ENCODE peak calls at places on chromosomes 5 and 9, in six cellular contexts. P is K562, L is HepG2, N is IMR-90, M is SK-N-SH, Y is GM12878. C is an unnamed sample.

GRCh38 chr5:137649228-137649890 is 86.5 kb downstream of the KLHL3 start:
- DNase-seq in P (no peak), L (no peak), N (peak; percentile 60), M (no peak), Y (no peak), C (no peak)

GRCh38 chr5:68641211-68641610 is 425.7 kb downstream of the PIK3R1 start:
- DNase-seq in P (no peak), L (no peak), N (no peak), M (no peak), Y (no peak), C (no peak)

GRCh38 chr5:115813719-115814118 is 2.7 kb downstream of the CDO1 start:
- DNase-seq in P (no peak), L (no peak), N (no peak), M (no peak), Y (no peak), C (no peak)

GRCh38 chr9:111803924-111804323 is 9.2 kb upstream of the SHOC1 start:
- DNase-seq in P (no peak), L (no peak), N (no peak), M (no peak), Y (no peak), C (no peak)

GRCh38 chr5:2754621-2755370 is 3.3 kb upstream of the IRX2 start:
- DNase-seq in P (no peak), L (no peak), N (no peak), M (peak; percentile 38), Y (no peak), C (no peak)

GRCh38 chr5:125409496-125410351 is 663.3 kb upstream of the ZNF608 start:
- DNase-seq in P (no peak), L (no peak), N (peak; percentile 7), M (no peak), Y (no peak), C (no peak)

GRCh38 chr5:95743877-95744276 is 12.7 kb downstream of the RHOBTB3 start:
- DNase-seq in P (no peak), L (no peak), N (no peak), M (no peak), Y (no peak), C (no peak)

GRCh38 chr9:2132484-2133082 is 117.4 kb downstream of the SMARCA2 start:
- DNase-seq in P (no peak), L (no peak), N (peak; percentile 54), M (peak; percentile 44), Y (no peak), C (no peak)

GRCh38 chr9:33473216-33473615 is 508 bp downstream of the NOL6 start:
- DNase-seq in P (peak; percentile 4), L (no peak), N (no peak), M (peak; percentile 21), Y (no peak), C (no peak)

GRCh38 chr5:83839788-83840187 is 119.1 kb upstream of the HAPLN1 start:
- DNase-seq in P (no peak), L (no peak), N (no peak), M (no peak), Y (no peak), C (no peak)

GRCh38 chr5:83837261-83837894 is 116.7 kb upstream of the HAPLN1 start:
- DNase-seq in P (no peak), L (no peak), N (no peak), M (no peak), Y (no peak), C (no peak)

GRCh38 chr5:83831834-83832233 is 111.2 kb upstream of the HAPLN1 start:
- DNase-seq in P (no peak), L (no peak), N (no peak), M (no peak), Y (no peak), C (no peak)

GRCh38 chr5:83839256-83839655 is 118.6 kb upstream of the HAPLN1 start:
- DNase-seq in P (no peak), L (no peak), N (no peak), M (no peak), Y (no peak), C (no peak)

GRCh38 chr5:83834306-83834705 is 113.7 kb upstream of the HAPLN1 start:
- DNase-seq in P (no peak), L (no peak), N (no peak), M (no peak), Y (no peak), C (no peak)
- TF ChIP-seq USF2 in P (no peak), L (no peak), N (no peak), M (no peak), Y (no peak), C (no peak)

GRCh38 chr5:90689064-90689463 is 130.5 kb downstream of the ADGRV1 start:
- DNase-seq in P (peak; percentile 37), L (no peak), N (no peak), M (no peak), Y (no peak), C (no peak)
- H3K36me3 ChIP-seq in P (peaks cover 58% of the 10 kb centered on the region), L (no peaks in the 10 kb centered on the region), N (no peaks in the 10 kb centered on the region), M (no peaks in the 10 kb centered on the region), Y (no peaks in the 10 kb centered on the region), C (peaks cover 30% of the 10 kb centered on the region)

GRCh38 chr5:1110260-1110929 is 1.5 kb downstream of the SLC12A7 start:
- DNase-seq in P (no peak), L (no peak), N (no peak), M (no peak), Y (no peak), C (no peak)
- H3K4me1 ChIP-seq in P (peaks cover 19% of the 10 kb centered on the region), L (peaks cover 65% of the 10 kb centered on the region), N (peaks cover 4% of the 10 kb centered on the region), M (peaks cover 2% of the 10 kb centered on the region), Y (no peaks in the 10 kb centered on the region), C (peaks cover 44% of the 10 kb centered on the region)

DNA sequence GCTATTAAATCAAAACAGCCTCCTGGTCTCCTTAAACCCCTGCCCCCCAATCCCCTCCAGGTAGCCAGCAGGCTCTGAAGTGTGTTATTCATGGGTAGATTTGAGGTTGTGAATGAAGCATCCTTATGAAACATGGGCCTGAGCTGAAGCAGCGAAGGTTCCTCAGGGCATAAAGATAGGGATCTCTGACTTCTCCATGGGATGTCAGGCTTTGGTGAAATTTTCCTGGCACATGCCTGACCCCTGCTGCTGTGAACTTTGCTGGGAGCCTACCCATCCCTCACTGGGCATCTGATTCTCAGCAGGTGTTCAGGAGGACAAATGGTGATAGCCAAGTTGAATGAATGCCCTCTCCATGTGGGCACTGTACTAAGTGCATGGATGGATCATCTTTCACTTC is 250.3 kb downstream of the ASTN2 start:
- DNase-seq in P (no peak), L (no peak), N (no peak), M (no peak), Y (no peak), C (no peak)
- TF ChIP-seq USF2 in P (no peak), L (no peak), N (no peak), M (no peak), Y (no peak), C (no peak)

GRCh38 chr5:179840321-179840720 is 18.3 kb downstream of the MRNIP start:
- DNase-seq in P (no peak), L (no peak), N (no peak), M (no peak), Y (no peak), C (no peak)

GRCh38 chr5:179841621-179842020 is 17.0 kb downstream of the MRNIP start:
- DNase-seq in P (no peak), L (no peak), N (no peak), M (no peak), Y (no peak), C (no peak)

GRCh38 chr5:179837076-179838011 is 16.6 kb downstream of the SQSTM1 start:
- DNase-seq in P (no peak), L (no peak), N (no peak), M (no peak), Y (no peak), C (no peak)

GRCh38 chr5:179839328-179840256 is 18.9 kb downstream of the SQSTM1 start:
- DNase-seq in P (no peak), L (no peak), N (peak; percentile 39), M (no peak), Y (no peak), C (no peak)

GRCh38 chr5:179840766-179841165 is 17.9 kb downstream of the MRNIP start:
- DNase-seq in P (no peak), L (no peak), N (no peak), M (no peak), Y (no peak), C (no peak)
- H3K36me3 ChIP-seq in P (peaks cover 51% of the 10 kb centered on the region), L (peaks cover 38% of the 10 kb centered on the region), N (peaks cover 49% of the 10 kb centered on the region), M (peaks cover 23% of the 10 kb centered on the region), Y (peaks cover 17% of the 10 kb centered on the region), C (peaks cover 52% of the 10 kb centered on the region)

GRCh38 chr9:129331772-129332512 is 153.9 kb upstream of the IER5L start:
- DNase-seq in P (no peak), L (no peak), N (no peak), M (no peak), Y (no peak), C (no peak)
- H3K4me1 ChIP-seq in P (peaks cover 14% of the 10 kb centered on the region), L (peaks cover 64% of the 10 kb centered on the region), N (peaks cover 28% of the 10 kb centered on the region), M (peaks cover 21% of the 10 kb centered on the region), Y (peaks cover 17% of the 10 kb centered on the region), C (peaks cover 23% of the 10 kb centered on the region)

GRCh38 chr9:106862946-106863740 is at the start of gene ZNF462:
- DNase-seq in P (no peak), L (no peak), N (peak; percentile 79), M (peak; percentile 59), Y (no peak), C (peak; percentile 54)
- TF ChIP-seq USF2 in P (no peak), L (no peak), N (no peak), M (no peak), Y (no peak), C (no peak)

GRCh38 chr5:81513468-81513867 is 119.5 kb upstream of the ACOT12 start:
- DNase-seq in P (no peak), L (no peak), N (no peak), M (no peak), Y (no peak), C (no peak)

GRCh38 chr5:81517462-81517861 is 123.5 kb upstream of the ACOT12 start:
- DNase-seq in P (no peak), L (no peak), N (peak; percentile 65), M (no peak), Y (no peak), C (no peak)

GRCh38 chr5:81519217-81519905 is 125.4 kb upstream of the ACOT12 start:
- DNase-seq in P (no peak), L (no peak), N (no peak), M (no peak), Y (no peak), C (no peak)

DNA sequence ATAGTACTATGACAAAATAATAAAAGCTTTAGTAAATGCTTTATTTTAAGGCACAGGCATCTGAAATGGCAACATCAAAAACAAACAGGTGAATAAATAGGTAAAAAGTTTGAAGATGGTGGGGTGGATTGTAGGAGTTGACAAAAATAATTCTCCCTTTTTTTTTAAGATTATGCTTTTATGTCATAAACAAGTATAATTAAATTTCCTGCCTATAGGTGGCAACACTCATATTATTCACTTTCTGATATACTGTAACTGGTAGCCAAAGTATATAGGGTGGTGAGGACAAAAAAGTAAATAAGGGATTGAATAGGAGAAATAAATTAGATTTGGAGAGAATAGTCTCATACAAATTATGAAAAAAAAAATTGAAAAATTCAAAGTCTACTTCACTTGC is 120.0 kb upstream of the ACOT12 start:
- DNase-seq in P (no peak), L (no peak), N (peak; percentile 10), M (no peak), Y (no peak), C (no peak)
- H3K36me3 ChIP-seq in P (peaks cover 4% of the 10 kb centered on the region), L (no peaks in the 10 kb centered on the region), N (no peaks in the 10 kb centered on the region), M (no peaks in the 10 kb centered on the region), Y (no peaks in the 10 kb centered on the region), C (no peaks in the 10 kb centered on the region)

C was measured in H1.